ENCODE peak calls at places on chromosomes 16 and 17, in five cellular contexts. J, W, Z, T and U are unnamed samples.

GRCh38 chr16:71542377-71542776 is 16.2 kb downstream of the CHST4 start:
- DNase-seq in J (no peak), W (no peak), Z (no peak), T (peak), U (no peak)

GRCh38 chr16:10729649-10730048 is 14.0 kb upstream of the NUBP1 start:
- DNase-seq in J (peak), W (peak), Z (peak), T (no peak), U (peak)

GRCh38 chr17:9241774-9242496 is 220.6 kb downstream of the NTN1 start:
- DNase-seq in J (no peak), W (no peak), Z (no peak), T (no peak), U (no peak)

GRCh38 chr17:83062818-83063671 is 16.4 kb upstream of the METRNL start:
- DNase-seq in J (no peak), W (no peak), Z (no peak), T (peak), U (no peak)

GRCh38 chr16:86307518-86307903 is 202.8 kb upstream of the FOXF1 start:
- DNase-seq in J (peak), W (no peak), Z (peak), T (no peak), U (no peak)

GRCh38 chr17:42027540-42027889 is 7.6 kb downstream of the NKIRAS2 start:
- DNase-seq in J (no peak), W (no peak), Z (no peak), T (no peak), U (no peak)

GRCh38 chr16:4496305-4496704 is 20.1 kb downstream of the HMOX2 start:
- DNase-seq in J (peak), W (no peak), Z (peak), T (no peak), U (no peak)

GRCh38 chr17:81379523-81379942 is 15.7 kb upstream of the BAHCC1 start:
- DNase-seq in J (no peak), W (peak), Z (no peak), T (no peak), U (peak)

GRCh38 chr17:81582341-81582740 is 30.2 kb upstream of the FAAP100 start:
- DNase-seq in J (peak), W (no peak), Z (peak), T (no peak), U (no peak)

GRCh38 chr17:68195667-68196393 is 52.0 kb upstream of the AMZ2 start:
- DNase-seq in J (no peak), W (peak), Z (no peak), T (no peak), U (no peak)

GRCh38 chr16:1073566-1074378 is 1.2 kb downstream of the SSTR5 start:
- DNase-seq in J (no peak), W (no peak), Z (no peak), T (no peak), U (no peak)

GRCh38 chr17:36850794-36851193 is 86.5 kb upstream of the LHX1 start:
- DNase-seq in J (peak), W (no peak), Z (peak), T (no peak), U (no peak)

GRCh38 chr17:76700627-76701470 is 9.9 kb downstream of the MXRA7 start:
- DNase-seq in J (peak), W (no peak), Z (peak), T (no peak), U (peak)

GRCh38 chr16:4323845-4324478 is 8.1 kb downstream of the GLIS2 start:
- DNase-seq in J (no peak), W (peak), Z (no peak), T (no peak), U (no peak)

GRCh38 chr17:58416396-58416795 is 938 bp downstream of the RNF43 start:
- DNase-seq in J (no peak), W (no peak), Z (no peak), T (no peak), U (no peak)

GRCh38 chr17:66850692-66851091 is 15.8 kb downstream of the CACNG5 start:
- DNase-seq in J (no peak), W (no peak), Z (no peak), T (no peak), U (no peak)

GRCh38 chr16:9706217-9706616 is 476.0 kb downstream of the GRIN2A start:
- DNase-seq in J (no peak), W (no peak), Z (peak), T (no peak), U (no peak)

GRCh38 chr16:49857423-49858181 is 1.7 kb upstream of the ZNF423 start:
- DNase-seq in J (no peak), W (peak), Z (peak), T (peak), U (no peak)

GRCh38 chr17:2237521-2237921 is 66.1 kb downstream of the SMG6 start:
- DNase-seq in J (no peak), W (no peak), Z (peak), T (no peak), U (no peak)

GRCh38 chr16:86481607-86482006 is 28.7 kb upstream of the FOXF1 start:
- DNase-seq in J (no peak), W (no peak), Z (no peak), T (no peak), U (no peak)

GRCh38 chr17:19978803-19979202 is 1.2 kb upstream of the AKAP10 start:
- DNase-seq in J (no peak), W (no peak), Z (no peak), T (no peak), U (no peak)

GRCh38 chr16:10539256-10539655 is 41.1 kb downstream of the EMP2 start:
- DNase-seq in J (no peak), W (no peak), Z (no peak), T (no peak), U (no peak)

GRCh38 chr16:85888405-85889331 is 10.3 kb upstream of the IRF8 start:
- DNase-seq in J (peak), W (no peak), Z (peak), T (no peak), U (no peak)

GRCh38 chr17:74852237-74853047 is 7.2 kb downstream of the GRIN2C start:
- DNase-seq in J (no peak), W (peak), Z (no peak), T (peak), U (no peak)

GRCh38 chr16:86494565-86495356 is 15.6 kb upstream of the FOXF1 start:
- DNase-seq in J (no peak), W (no peak), Z (no peak), T (no peak), U (no peak)

GRCh38 chr17:32483451-32484019 is 3.3 kb upstream of the CDK5R1 start:
- DNase-seq in J (peak), W (peak), Z (peak), T (no peak), U (peak)

GRCh38 chr16:84992700-84993075 is 18.6 kb downstream of the ZDHHC7 start:
- DNase-seq in J (no peak), W (no peak), Z (no peak), T (no peak), U (no peak)

GRCh38 chr16:745739-746138 is 4.9 kb upstream of the CIAO3 start:
- DNase-seq in J (no peak), W (peak), Z (no peak), T (peak), U (no peak)

GRCh38 chr17:50833396-50834125 is 1.8 kb upstream of the WFIKKN2 start:
- DNase-seq in J (no peak), W (no peak), Z (no peak), T (no peak), U (no peak)

GRCh38 chr16:57984443-57985203 is 13.7 kb upstream of the CNGB1 start:
- DNase-seq in J (no peak), W (no peak), Z (peak), T (peak), U (peak)

GRCh38 chr16:57893217-57893558 is 77.7 kb downstream of the CNGB1 start:
- DNase-seq in J (no peak), W (no peak), Z (no peak), T (no peak), U (no peak)

GRCh38 chr17:78343433-78344201 is 16.3 kb downstream of the SOCS3 start:
- DNase-seq in J (no peak), W (no peak), Z (no peak), T (no peak), U (no peak)

GRCh38 chr16:85138825-85139627 is 26.8 kb upstream of the CIBAR2 start:
- DNase-seq in J (no peak), W (no peak), Z (no peak), T (no peak), U (no peak)

GRCh38 chr16:71367243-71367976 is 8.9 kb downstream of the CALB2 start:
- DNase-seq in J (peak), W (no peak), Z (no peak), T (peak), U (no peak)

GRCh38 chr17:50165066-50165465 is 739 bp upstream of the SGCA start:
- DNase-seq in J (no peak), W (no peak), Z (no peak), T (no peak), U (no peak)

GRCh38 chr16:11135167-11135973 is 120.6 kb downstream of the SOCS1 start:
- DNase-seq in J (peak), W (no peak), Z (no peak), T (no peak), U (no peak)